ENCODE peak calls at places on chromosomes 3 and 15, in six cellular contexts. One of them, this sample, is unnamed.

GRCh38 chr15:66659384-66659783 is 42.7 kb upstream of the SMAD6 start:
- DNase-seq in fibroblast of pulmonary artery: no peak
- DNase-seq in Panc1: no peak
- DNase-seq in B cell: no peak
- DNase-seq in K562: no peak
- DNase-seq in left lung: no peak
- DNase-seq in this sample: no peak

GRCh38 chr3:1532935-1533606 is 440.2 kb downstream of the CNTN6 start:
- DNase-seq in K562: no peak
- DNase-seq in B cell: no peak
- DNase-seq in fibroblast of pulmonary artery: no peak
- DNase-seq in left lung: no peak
- DNase-seq in Panc1: no peak
- DNase-seq in this sample: no peak

GRCh38 chr15:72536506-72536905 is 62.4 kb downstream of the ARIH1 start:
- DNase-seq in fibroblast of pulmonary artery: no peak
- DNase-seq in left lung: no peak
- DNase-seq in K562: no peak
- DNase-seq in Panc1: no peak
- DNase-seq in B cell: no peak
- DNase-seq in this sample: no peak

GRCh38 chr15:60620707-60621106 is 141.8 kb upstream of the ICE2 start:
- DNase-seq in left lung: peak
- DNase-seq in fibroblast of pulmonary artery: peak
- DNase-seq in Panc1: no peak
- DNase-seq in B cell: no peak
- DNase-seq in K562: no peak
- DNase-seq in this sample: no peak

GRCh38 chr3:196016485-196016884 is 65.4 kb downstream of the TFRC start:
- DNase-seq in K562: no peak
- DNase-seq in left lung: no peak
- DNase-seq in Panc1: no peak
- DNase-seq in B cell: no peak
- DNase-seq in fibroblast of pulmonary artery: peak
- DNase-seq in this sample: no peak

GRCh38 chr15:84840255-84840654 is 23.1 kb downstream of the ALPK3 start:
- DNase-seq in Panc1: no peak
- DNase-seq in fibroblast of pulmonary artery: no peak
- DNase-seq in B cell: no peak
- DNase-seq in left lung: no peak
- DNase-seq in K562: no peak
- DNase-seq in this sample: no peak

GRCh38 chr3:69201658-69202057 is 79.3 kb upstream of the LMOD3 start:
- DNase-seq in B cell: no peak
- DNase-seq in Panc1: no peak
- DNase-seq in fibroblast of pulmonary artery: no peak
- DNase-seq in left lung: no peak
- DNase-seq in K562: no peak
- DNase-seq in this sample: no peak

GRCh38 chr15:39741258-39741657 is 41.4 kb downstream of the FSIP1 start:
- DNase-seq in K562: no peak
- DNase-seq in left lung: no peak
- DNase-seq in Panc1: no peak
- DNase-seq in fibroblast of pulmonary artery: peak
- DNase-seq in B cell: no peak
- DNase-seq in this sample: no peak

GRCh38 chr3:187678869-187679268 is 8.7 kb upstream of the SST start:
- DNase-seq in B cell: no peak
- DNase-seq in K562: peak
- DNase-seq in Panc1: peak
- DNase-seq in fibroblast of pulmonary artery: peak
- DNase-seq in left lung: no peak
- DNase-seq in this sample: peak

GRCh38 chr3:95899494-95899893 is 914.9 kb upstream of the EPHA6 start:
- DNase-seq in left lung: no peak
- DNase-seq in Panc1: no peak
- DNase-seq in B cell: no peak
- DNase-seq in fibroblast of pulmonary artery: peak
- DNase-seq in K562: no peak
- DNase-seq in this sample: no peak

GRCh38 chr3:162970292-162970691 is 1473.7 kb downstream of the OTOL1 start:
- DNase-seq in left lung: no peak
- DNase-seq in fibroblast of pulmonary artery: no peak
- DNase-seq in Panc1: no peak
- DNase-seq in B cell: no peak
- DNase-seq in K562: no peak
- DNase-seq in this sample: no peak

GRCh38 chr3:87987952-87988351 is 70.9 kb downstream of the CGGBP1 start:
- DNase-seq in B cell: no peak
- DNase-seq in left lung: no peak
- DNase-seq in K562: no peak
- DNase-seq in fibroblast of pulmonary artery: no peak
- DNase-seq in Panc1: no peak
- DNase-seq in this sample: no peak

GRCh38 chr3:185954366-185954723 is 16.5 kb upstream of the TRA2B start:
- DNase-seq in Panc1: no peak
- DNase-seq in left lung: no peak
- DNase-seq in K562: no peak
- DNase-seq in fibroblast of pulmonary artery: no peak
- DNase-seq in B cell: no peak
- DNase-seq in this sample: no peak

GRCh38 chr3:96619475-96619874 is 194.9 kb upstream of the EPHA6 start:
- DNase-seq in K562: no peak
- DNase-seq in fibroblast of pulmonary artery: no peak
- DNase-seq in B cell: no peak
- DNase-seq in Panc1: no peak
- DNase-seq in left lung: no peak
- DNase-seq in this sample: no peak

GRCh38 chr3:69385723-69386483 is at the start of gene FRMD4B:
- DNase-seq in left lung: peak
- DNase-seq in B cell: peak
- DNase-seq in Panc1: no peak
- DNase-seq in fibroblast of pulmonary artery: peak
- DNase-seq in K562: no peak
- DNase-seq in this sample: peak

GRCh38 chr3:129979891-129980290 is 5.4 kb downstream of the TRH start:
- DNase-seq in left lung: no peak
- DNase-seq in K562: no peak
- DNase-seq in Panc1: no peak
- DNase-seq in B cell: no peak
- DNase-seq in fibroblast of pulmonary artery: no peak
- DNase-seq in this sample: no peak

GRCh38 chr3:194689493-194689901 is 3.8 kb downstream of the FAM43A start:
- DNase-seq in B cell: no peak
- DNase-seq in fibroblast of pulmonary artery: peak
- DNase-seq in left lung: no peak
- DNase-seq in K562: no peak
- DNase-seq in Panc1: no peak
- DNase-seq in this sample: no peak

GRCh38 chr15:70257573-70258220 is 160.0 kb upstream of the TLE3 start:
- DNase-seq in Panc1: no peak
- DNase-seq in K562: no peak
- DNase-seq in B cell: no peak
- DNase-seq in fibroblast of pulmonary artery: no peak
- DNase-seq in left lung: peak
- DNase-seq in this sample: no peak

GRCh38 chr15:38781196-38781595 is 216.6 kb upstream of the RASGRP1 start:
- DNase-seq in Panc1: no peak
- DNase-seq in left lung: no peak
- DNase-seq in K562: no peak
- DNase-seq in fibroblast of pulmonary artery: no peak
- DNase-seq in B cell: no peak
- DNase-seq in this sample: no peak

GRCh38 chr3:152524198-152525140 is 255.7 kb downstream of the MBNL1 start:
- DNase-seq in left lung: no peak
- DNase-seq in fibroblast of pulmonary artery: peak
- DNase-seq in Panc1: peak
- DNase-seq in K562: no peak
- DNase-seq in B cell: no peak
- DNase-seq in this sample: peak

GRCh38 chr15:62334581-62334980 is 169.5 kb upstream of the C2CD4B start:
- DNase-seq in B cell: no peak
- DNase-seq in K562: no peak
- DNase-seq in fibroblast of pulmonary artery: no peak
- DNase-seq in left lung: no peak
- DNase-seq in Panc1: no peak
- DNase-seq in this sample: no peak

GRCh38 chr3:124438813-124439212 is 291.4 kb upstream of the UMPS start:
- DNase-seq in B cell: no peak
- DNase-seq in Panc1: no peak
- DNase-seq in left lung: no peak
- DNase-seq in K562: no peak
- DNase-seq in fibroblast of pulmonary artery: no peak
- DNase-seq in this sample: no peak

GRCh38 chr3:68893600-68894239 is 38.6 kb downstream of the TAFA4 start:
- DNase-seq in Panc1: peak
- DNase-seq in K562: peak
- DNase-seq in fibroblast of pulmonary artery: peak
- DNase-seq in left lung: no peak
- DNase-seq in B cell: no peak
- DNase-seq in this sample: no peak

GRCh38 chr3:64880926-64881325 is 193.1 kb upstream of the ADAMTS9 start:
- DNase-seq in left lung: no peak
- DNase-seq in K562: no peak
- DNase-seq in fibroblast of pulmonary artery: no peak
- DNase-seq in Panc1: no peak
- DNase-seq in B cell: no peak
- DNase-seq in this sample: no peak

GRCh38 chr3:148727242-148727641 is 29.5 kb downstream of the AGTR1 start:
- DNase-seq in B cell: no peak
- DNase-seq in K562: no peak
- DNase-seq in Panc1: no peak
- DNase-seq in left lung: no peak
- DNase-seq in fibroblast of pulmonary artery: no peak
- DNase-seq in this sample: peak
- TF ChIP-seq CTCF in B cell: no peak
- TF ChIP-seq CTCF in K562: no peak
- TF ChIP-seq CTCF in Panc1: peak
- TF ChIP-seq CTCF in left lung: no peak
- TF ChIP-seq CTCF in fibroblast of pulmonary artery: peak
- TF ChIP-seq CTCF in this sample: peak

GRCh38 chr3:166902374-166902773 is 477.7 kb downstream of the ZBBX start:
- DNase-seq in K562: no peak
- DNase-seq in B cell: no peak
- DNase-seq in left lung: no peak
- DNase-seq in fibroblast of pulmonary artery: peak
- DNase-seq in Panc1: no peak
- DNase-seq in this sample: no peak
- TF ChIP-seq CTCF in K562: no peak
- TF ChIP-seq CTCF in B cell: no peak
- TF ChIP-seq CTCF in left lung: no peak
- TF ChIP-seq CTCF in fibroblast of pulmonary artery: no peak
- TF ChIP-seq CTCF in Panc1: no peak
- TF ChIP-seq CTCF in this sample: no peak

DNA sequence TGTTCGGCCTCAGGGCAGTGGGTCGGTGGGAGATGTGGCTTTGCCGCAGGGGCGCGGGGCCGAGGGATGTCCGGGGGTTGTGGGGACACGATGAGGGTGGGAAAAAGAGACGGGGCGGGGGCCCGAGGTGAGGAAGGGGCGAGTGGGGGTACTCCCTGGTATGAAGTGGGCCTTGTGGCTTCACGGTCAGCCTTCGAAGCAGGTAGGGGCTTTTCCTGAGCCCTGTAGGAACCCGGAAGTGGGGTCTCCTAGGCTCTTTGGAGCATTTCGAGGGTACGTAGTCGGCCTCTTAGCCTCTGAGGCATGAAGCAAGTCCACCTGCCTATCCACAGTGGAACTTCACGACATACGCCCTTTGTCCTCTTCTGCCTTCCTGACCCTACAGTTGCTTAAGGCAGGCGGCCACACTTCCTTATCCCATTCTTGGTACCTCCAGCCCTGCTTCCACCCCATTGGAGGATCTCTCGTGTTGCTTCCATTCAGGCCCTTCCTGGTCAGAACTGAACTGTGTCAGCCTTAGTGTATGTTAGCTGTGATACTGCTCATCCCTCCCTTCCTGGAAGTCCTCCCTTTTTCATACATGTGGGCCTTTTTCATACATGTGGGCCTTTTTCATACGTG is 389 bp downstream of the ARPC4 start:
- DNase-seq in Panc1: no peak
- DNase-seq in left lung: peak
- DNase-seq in B cell: no peak
- DNase-seq in fibroblast of pulmonary artery: peak
- DNase-seq in K562: peak
- DNase-seq in this sample: peak
- TF ChIP-seq CTCF in Panc1: no peak
- TF ChIP-seq CTCF in left lung: peak
- TF ChIP-seq CTCF in B cell: no peak
- TF ChIP-seq CTCF in fibroblast of pulmonary artery: no peak
- TF ChIP-seq CTCF in K562: no peak
- TF ChIP-seq CTCF in this sample: no peak

GRCh38 chr3:134752761-134753461 is 42.1 kb upstream of the EPHB1 start:
- DNase-seq in K562: no peak
- DNase-seq in fibroblast of pulmonary artery: no peak
- DNase-seq in B cell: no peak
- DNase-seq in left lung: no peak
- DNase-seq in Panc1: no peak
- DNase-seq in this sample: no peak

GRCh38 chr3:134751831-134752230 is 43.2 kb upstream of the EPHB1 start:
- DNase-seq in left lung: no peak
- DNase-seq in K562: no peak
- DNase-seq in B cell: no peak
- DNase-seq in Panc1: no peak
- DNase-seq in fibroblast of pulmonary artery: no peak
- DNase-seq in this sample: no peak

GRCh38 chr3:134755821-134756220 is 39.2 kb upstream of the EPHB1 start:
- DNase-seq in Panc1: no peak
- DNase-seq in B cell: no peak
- DNase-seq in fibroblast of pulmonary artery: no peak
- DNase-seq in left lung: no peak
- DNase-seq in K562: no peak
- DNase-seq in this sample: no peak

GRCh38 chr3:134754768-134755559 is 40.1 kb upstream of the EPHB1 start:
- DNase-seq in Panc1: peak
- DNase-seq in fibroblast of pulmonary artery: peak
- DNase-seq in K562: peak
- DNase-seq in left lung: no peak
- DNase-seq in B cell: no peak
- DNase-seq in this sample: peak

DNA sequence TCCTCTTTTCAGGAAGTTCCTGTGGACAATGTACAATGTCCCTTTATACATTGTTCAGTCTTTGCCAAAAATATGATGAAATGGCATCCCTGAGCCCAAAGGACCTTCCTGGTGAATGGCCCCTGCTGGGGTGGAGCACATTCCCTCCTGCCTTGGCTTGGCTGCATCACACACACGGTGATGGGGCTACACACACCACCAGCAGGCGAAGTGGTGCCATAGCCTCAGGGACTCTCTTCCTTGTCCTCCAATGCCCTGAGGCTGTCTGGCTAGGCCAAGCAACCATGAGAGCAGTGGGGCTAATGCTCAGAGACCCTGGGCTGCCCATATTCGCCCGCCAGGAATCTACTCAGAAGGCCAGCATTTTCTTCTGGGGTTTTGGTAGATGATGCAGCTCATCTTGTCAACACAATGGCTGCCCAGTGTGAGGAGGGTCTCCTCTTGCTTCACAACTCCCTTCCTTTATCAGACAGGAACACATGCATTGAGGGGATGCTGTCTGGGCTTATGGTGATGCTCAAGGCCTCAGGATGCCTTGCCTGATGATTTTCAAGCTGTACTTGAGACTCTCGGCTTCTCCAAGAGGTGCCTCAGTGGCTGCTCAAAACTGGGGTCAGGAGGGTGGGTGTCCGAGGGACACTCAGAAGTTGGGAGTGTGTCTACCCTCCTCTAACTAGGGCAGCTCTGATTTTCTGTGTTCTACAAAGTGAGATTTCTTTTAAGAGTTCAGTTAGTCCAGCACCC is 40.9 kb upstream of the EPHB1 start:
- DNase-seq in Panc1: no peak
- DNase-seq in B cell: no peak
- DNase-seq in left lung: no peak
- DNase-seq in K562: no peak
- DNase-seq in fibroblast of pulmonary artery: peak
- DNase-seq in this sample: no peak
- TF ChIP-seq CTCF in Panc1: no peak
- TF ChIP-seq CTCF in B cell: no peak
- TF ChIP-seq CTCF in left lung: no peak
- TF ChIP-seq CTCF in K562: no peak
- TF ChIP-seq CTCF in fibroblast of pulmonary artery: no peak
- TF ChIP-seq CTCF in this sample: no peak

This sample was measured in endothelial cell.